ENCODE peak calls at places on chromosomes 7 and 10, in five cellular contexts. J, W, V, E and M are unnamed samples.

GRCh38 chr7:158085741-158086695 is 501.6 kb downstream of the PTPRN2 start:
- DNase-seq in J (no peak), W (no peak), V (no peak), E (no peak), M (no peak)

GRCh38 chr7:155951554-155952158 is 139.4 kb upstream of the SHH start:
- DNase-seq in J (no peak), W (no peak), V (peak), E (peak), M (peak)

GRCh38 chr7:102321351-102322201 is 34.7 kb downstream of the SPDYE6 start:
- DNase-seq in J (no peak), W (peak), V (peak), E (no peak), M (peak)

GRCh38 chr7:146700015-146700560 is 583.5 kb downstream of the CNTNAP2 start:
- DNase-seq in J (no peak), W (no peak), V (no peak), E (no peak), M (no peak)

GRCh38 chr10:27099916-27100799 is at the start of gene ANKRD26:
- DNase-seq in J (peak), W (peak), V (peak), E (peak), M (peak)

GRCh38 chr10:5456563-5456962 is 42.8 kb downstream of the CALML5 start:
- DNase-seq in J (no peak), W (no peak), V (no peak), E (no peak), M (no peak)

GRCh38 chr7:112442210-112442609 is 8.1 kb upstream of the IFRD1 start:
- DNase-seq in J (no peak), W (no peak), V (no peak), E (no peak), M (no peak)

GRCh38 chr7:92044940-92045339 is 89.3 kb downstream of the CYP51A1 start:
- DNase-seq in J (no peak), W (no peak), V (no peak), E (no peak), M (no peak)

GRCh38 chr10:71589617-71590551 is 129.7 kb downstream of the C10orf105 start:
- DNase-seq in J (no peak), W (no peak), V (no peak), E (no peak), M (no peak)

GRCh38 chr10:132983250-132984007 is 41.1 kb upstream of the CFAP46 start:
- DNase-seq in J (no peak), W (no peak), V (no peak), E (no peak), M (no peak)

GRCh38 chr7:148540041-148540738 is 50.4 kb upstream of the C7orf33 start:
- DNase-seq in J (peak), W (no peak), V (no peak), E (peak), M (peak)

GRCh38 chr10:1171182-1171581 is 115.0 kb downstream of the WDR37 start:
- DNase-seq in J (no peak), W (no peak), V (no peak), E (no peak), M (no peak)

GRCh38 chr7:93799750-93800357 is 90.7 kb downstream of the TFPI2 start:
- DNase-seq in J (no peak), W (peak), V (no peak), E (no peak), M (peak)

GRCh38 chr10:92901819-92902234 is 53.5 kb downstream of the EXOC6 start:
- DNase-seq in J (no peak), W (peak), V (no peak), E (no peak), M (no peak)

GRCh38 chr10:96044686-96045085 is 1.3 kb downstream of the CCNJ start:
- DNase-seq in J (peak), W (no peak), V (no peak), E (peak), M (peak)

GRCh38 chr7:107579881-107580715 is at the start of gene BCAP29:
- DNase-seq in J (peak), W (peak), V (peak), E (peak), M (peak)

GRCh38 chr7:43873300-43873699 is 4.0 kb upstream of the MRPS24 start:
- DNase-seq in J (peak), W (no peak), V (no peak), E (peak), M (peak)

GRCh38 chr10:106189254-106189653 is 975.3 kb downstream of the SORCS1 start:
- DNase-seq in J (no peak), W (peak), V (peak), E (no peak), M (peak)

GRCh38 chr10:106182542-106182941 is 982.0 kb downstream of the SORCS1 start:
- DNase-seq in J (no peak), W (no peak), V (no peak), E (no peak), M (no peak)

GRCh38 chr10:106181491-106181890 is 983.0 kb downstream of the SORCS1 start:
- DNase-seq in J (peak), W (no peak), V (no peak), E (no peak), M (peak)

GRCh38 chr10:106185991-106186390 is 978.5 kb downstream of the SORCS1 start:
- DNase-seq in J (peak), W (no peak), V (no peak), E (no peak), M (peak)
- TF ChIP-seq CTCF in J (no peak), W (no peak), V (no peak), E (no peak), M (no peak)

DNA sequence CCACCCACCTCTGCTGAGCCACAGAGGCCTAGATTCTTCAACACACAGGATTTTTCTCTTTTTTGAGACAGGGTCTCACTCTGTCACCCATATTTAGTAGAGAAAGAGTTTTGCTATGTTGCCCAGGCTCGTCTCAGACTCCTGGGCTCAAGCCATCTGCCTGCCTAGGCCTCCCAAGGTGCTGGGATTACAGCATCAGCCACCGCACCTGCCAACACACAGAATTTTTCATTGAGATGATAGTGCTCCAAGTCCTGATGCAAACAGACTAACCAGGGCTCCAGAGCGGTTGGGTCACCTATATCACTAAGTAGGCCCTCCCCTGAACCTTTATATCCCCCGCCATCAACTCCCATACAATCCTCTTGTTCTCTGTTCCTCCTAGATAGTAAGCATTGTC is 24.4 kb upstream of the ADRB1 start:
- DNase-seq in J (no peak), W (no peak), V (no peak), E (no peak), M (no peak)
- TF ChIP-seq CTCF in J (no peak), W (no peak), V (no peak), E (no peak), M (no peak)

DNA sequence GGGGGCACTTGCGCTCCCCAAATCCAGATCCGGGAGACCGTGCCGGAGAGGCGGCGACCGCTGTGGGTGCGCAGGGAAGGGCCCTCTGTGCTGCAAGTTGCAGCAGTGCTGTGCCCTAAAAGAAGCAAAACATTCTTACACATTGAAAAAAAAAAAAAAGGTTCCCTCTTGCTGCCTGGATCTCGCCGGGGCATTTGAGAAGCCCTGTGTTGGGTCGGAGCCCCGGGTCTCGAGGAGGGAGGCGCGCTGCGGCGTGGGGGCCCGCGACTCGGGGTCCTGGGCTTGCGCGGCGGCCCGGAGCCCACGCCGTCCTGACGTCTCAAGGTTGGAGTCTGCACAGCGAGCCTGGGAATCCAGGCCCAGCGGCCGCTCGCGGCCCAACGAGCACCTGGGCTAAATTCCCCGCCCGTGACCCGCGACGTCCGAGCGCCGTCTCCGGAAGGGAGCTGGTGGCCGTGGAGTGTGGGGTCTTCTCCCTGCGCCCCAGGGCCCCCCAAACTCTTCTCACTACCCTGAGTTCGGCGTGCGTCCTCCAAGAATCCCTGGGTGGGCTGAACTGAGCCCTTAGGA is 1.3 kb upstream of the CTBP2 start:
- DNase-seq in J (no peak), W (no peak), V (peak), E (no peak), M (no peak)
- TF ChIP-seq CTCF in J (peak), W (no peak), V (peak), E (no peak), M (peak)

DNA sequence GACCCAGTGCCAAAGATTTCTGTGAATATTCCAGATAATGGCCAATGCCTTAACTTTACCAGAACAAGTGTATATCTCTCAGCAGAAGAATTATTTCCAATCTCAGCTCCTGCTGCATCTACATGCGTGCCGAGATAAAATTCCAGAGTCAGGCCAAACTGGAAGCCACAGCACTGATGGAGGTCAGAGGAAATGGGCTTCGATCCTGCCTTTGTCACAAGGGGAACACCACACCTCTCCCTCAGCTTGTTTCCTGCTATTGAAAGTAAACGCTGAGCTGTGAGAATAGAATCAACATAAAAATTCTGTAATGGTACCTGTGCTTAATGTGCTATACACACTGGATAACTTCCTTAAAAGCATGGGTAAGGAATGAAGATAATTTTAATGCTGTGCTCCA is 255.5 kb downstream of the NEBL start:
- DNase-seq in J (no peak), W (no peak), V (no peak), E (no peak), M (no peak)
- TF ChIP-seq CTCF in J (no peak), W (no peak), V (no peak), E (no peak), M (no peak)

GRCh38 chr10:112059220-112059619 is 124.3 kb downstream of the GPAM start:
- DNase-seq in J (no peak), W (no peak), V (no peak), E (no peak), M (no peak)
- TF ChIP-seq CTCF in J (no peak), W (no peak), V (no peak), E (no peak), M (no peak)

DNA sequence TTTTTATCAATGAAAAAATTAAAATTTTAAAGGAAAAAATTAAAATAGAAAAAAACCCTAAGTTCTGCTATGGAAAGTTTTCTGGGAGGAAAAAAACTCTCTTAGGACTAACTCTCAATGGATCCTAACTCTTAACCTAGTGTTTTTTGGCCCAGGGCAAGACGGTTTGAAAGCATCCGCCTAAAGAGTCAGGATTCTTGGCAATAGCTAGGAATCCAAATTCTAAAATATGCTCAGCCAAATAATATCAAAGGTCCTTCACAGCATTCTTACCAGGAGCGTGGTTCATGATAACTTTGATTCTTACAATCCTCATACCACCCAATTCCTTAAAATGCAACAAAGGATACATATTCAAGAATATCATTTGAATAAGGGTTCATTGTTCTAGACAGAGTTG is 21.2 kb downstream of the CPA1 start:
- DNase-seq in J (no peak), W (no peak), V (no peak), E (no peak), M (no peak)
- TF ChIP-seq CTCF in J (no peak), W (no peak), V (no peak), E (no peak), M (no peak)

GRCh38 chr10:127973810-127974311 is 67.0 kb downstream of the PTPRE start:
- DNase-seq in J (no peak), W (no peak), V (no peak), E (no peak), M (no peak)
- TF ChIP-seq CTCF in J (no peak), W (no peak), V (no peak), E (peak), M (no peak)

DNA sequence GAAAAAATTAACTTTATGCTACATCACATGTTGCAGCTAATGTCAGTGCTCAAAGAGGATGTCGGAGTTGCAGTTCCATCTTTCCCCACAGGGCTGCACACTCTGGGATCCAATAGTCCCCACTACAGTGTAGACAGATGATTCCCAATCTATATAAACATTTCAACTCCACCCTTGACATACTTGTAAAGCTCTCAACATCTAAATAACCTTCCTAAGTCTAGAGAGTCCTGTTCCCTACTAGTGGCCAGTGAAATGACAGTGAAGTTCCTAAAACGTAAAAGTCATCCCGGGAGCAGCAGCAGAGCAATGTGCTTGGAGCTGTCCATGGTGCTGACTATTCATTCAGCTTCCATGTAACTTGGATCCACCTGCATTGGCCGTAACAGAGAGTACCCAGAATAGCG is 145.1 kb downstream of the GRM8 start:
- DNase-seq in J (no peak), W (peak), V (peak), E (peak), M (peak)
- TF ChIP-seq CTCF in J (peak), W (peak), V (peak), E (peak), M (peak)